ENCODE peak calls at places on chromosomes 6 and 20, in ten cellular contexts. One of them, this sample, is unnamed. For H3K4me1, the result is how much of the 10 kb centered on the place peaks cover.

GRCh38 chr6:10486215-10486614 is 34.9 kb upstream of the GCNT2 start:
- DNase-seq in astrocyte: no peak
- DNase-seq in left ventricle myocardium inferior: no peak
- DNase-seq in heart left ventricle: no peak
- DNase-seq in psoas muscle: no peak
- DNase-seq in cardiac muscle cell: no peak
- DNase-seq in stomach: no peak
- DNase-seq in sigmoid colon: no peak
- DNase-seq in CD8-positive, alpha-beta T cell: no peak
- DNase-seq in breast epithelium: no peak
- DNase-seq in this sample: no peak

GRCh38 chr20:62362991-62363919 is 3.9 kb downstream of the LAMA5 start:
- DNase-seq in heart left ventricle: peak
- DNase-seq in psoas muscle: peak
- DNase-seq in CD8-positive, alpha-beta T cell: no peak
- DNase-seq in cardiac muscle cell: no peak
- DNase-seq in astrocyte: no peak
- DNase-seq in left ventricle myocardium inferior: peak
- DNase-seq in breast epithelium: no peak
- DNase-seq in stomach: no peak
- DNase-seq in sigmoid colon: peak
- DNase-seq in this sample: peak

GRCh38 chr20:31907046-31907445 is 36.6 kb downstream of the TTLL9 start:
- DNase-seq in astrocyte: no peak
- DNase-seq in stomach: no peak
- DNase-seq in left ventricle myocardium inferior: no peak
- DNase-seq in heart left ventricle: no peak
- DNase-seq in CD8-positive, alpha-beta T cell: no peak
- DNase-seq in sigmoid colon: no peak
- DNase-seq in psoas muscle: no peak
- DNase-seq in breast epithelium: no peak
- DNase-seq in cardiac muscle cell: no peak
- DNase-seq in this sample: no peak

GRCh38 chr20:64156136-64156885 is 7.9 kb upstream of the MYT1 start:
- DNase-seq in left ventricle myocardium inferior: no peak
- DNase-seq in sigmoid colon: peak
- DNase-seq in cardiac muscle cell: no peak
- DNase-seq in CD8-positive, alpha-beta T cell: no peak
- DNase-seq in psoas muscle: no peak
- DNase-seq in astrocyte: no peak
- DNase-seq in breast epithelium: no peak
- DNase-seq in heart left ventricle: no peak
- DNase-seq in stomach: no peak
- DNase-seq in this sample: no peak

GRCh38 chr6:36200998-36201596 is 4.6 kb downstream of the BRPF3 start:
- DNase-seq in left ventricle myocardium inferior: no peak
- DNase-seq in psoas muscle: no peak
- DNase-seq in heart left ventricle: no peak
- DNase-seq in cardiac muscle cell: no peak
- DNase-seq in breast epithelium: no peak
- DNase-seq in astrocyte: no peak
- DNase-seq in CD8-positive, alpha-beta T cell: no peak
- DNase-seq in sigmoid colon: no peak
- DNase-seq in stomach: no peak
- DNase-seq in this sample: no peak

GRCh38 chr6:137357263-137357947 is 136.8 kb downstream of the OLIG3 start:
- DNase-seq in heart left ventricle: no peak
- DNase-seq in psoas muscle: no peak
- DNase-seq in CD8-positive, alpha-beta T cell: no peak
- DNase-seq in stomach: no peak
- DNase-seq in cardiac muscle cell: no peak
- DNase-seq in sigmoid colon: no peak
- DNase-seq in left ventricle myocardium inferior: no peak
- DNase-seq in breast epithelium: no peak
- DNase-seq in astrocyte: no peak
- DNase-seq in this sample: no peak

GRCh38 chr6:39801456-39802251 is 9.5 kb downstream of the DAAM2 start:
- DNase-seq in psoas muscle: no peak
- DNase-seq in stomach: no peak
- DNase-seq in cardiac muscle cell: peak
- DNase-seq in breast epithelium: no peak
- DNase-seq in CD8-positive, alpha-beta T cell: no peak
- DNase-seq in sigmoid colon: no peak
- DNase-seq in heart left ventricle: no peak
- DNase-seq in astrocyte: peak
- DNase-seq in left ventricle myocardium inferior: no peak
- DNase-seq in this sample: no peak

GRCh38 chr20:24789877-24790276 is 159.2 kb upstream of the CST7 start:
- DNase-seq in CD8-positive, alpha-beta T cell: no peak
- DNase-seq in breast epithelium: no peak
- DNase-seq in cardiac muscle cell: no peak
- DNase-seq in left ventricle myocardium inferior: no peak
- DNase-seq in psoas muscle: no peak
- DNase-seq in astrocyte: no peak
- DNase-seq in heart left ventricle: no peak
- DNase-seq in stomach: no peak
- DNase-seq in sigmoid colon: no peak
- DNase-seq in this sample: no peak

DNA sequence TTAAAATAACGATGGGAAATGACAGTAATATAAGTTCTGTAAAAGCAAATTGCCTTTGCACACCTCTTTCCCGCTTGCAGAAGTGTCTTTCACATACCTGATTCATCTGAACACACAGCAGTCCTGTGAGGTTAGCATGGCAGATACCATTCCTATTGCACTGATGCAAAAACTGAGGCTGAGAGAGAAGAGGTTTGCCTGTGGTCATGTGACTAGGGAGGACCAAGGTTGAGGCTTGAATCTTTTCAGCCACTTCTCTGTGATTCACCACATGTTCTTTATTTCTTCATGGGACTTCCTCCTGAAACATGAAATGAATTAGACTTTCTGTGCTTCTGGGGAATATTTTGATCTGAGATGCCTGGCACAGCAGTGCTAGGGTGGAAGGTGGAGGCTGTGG is 92.9 kb downstream of the VEGFA start:
- DNase-seq in heart left ventricle: no peak
- DNase-seq in left ventricle myocardium inferior: no peak
- DNase-seq in CD8-positive, alpha-beta T cell: no peak
- DNase-seq in psoas muscle: no peak
- DNase-seq in stomach: no peak
- DNase-seq in astrocyte: no peak
- DNase-seq in sigmoid colon: no peak
- DNase-seq in cardiac muscle cell: no peak
- DNase-seq in breast epithelium: no peak
- DNase-seq in this sample: no peak
- H3K4me1 ChIP-seq in heart left ventricle: under half
- H3K4me1 ChIP-seq in left ventricle myocardium inferior: under half
- H3K4me1 ChIP-seq in CD8-positive, alpha-beta T cell: under half
- H3K4me1 ChIP-seq in psoas muscle: under half
- H3K4me1 ChIP-seq in stomach: under half
- H3K4me1 ChIP-seq in astrocyte: under half
- H3K4me1 ChIP-seq in sigmoid colon: under half
- H3K4me1 ChIP-seq in cardiac muscle cell: under half
- H3K4me1 ChIP-seq in breast epithelium: under half
- H3K4me1 ChIP-seq in this sample: under half

GRCh38 chr20:35279040-35279439 is 1.1 kb upstream of the MMP24OS start:
- DNase-seq in stomach: peak
- DNase-seq in astrocyte: no peak
- DNase-seq in left ventricle myocardium inferior: no peak
- DNase-seq in heart left ventricle: no peak
- DNase-seq in cardiac muscle cell: no peak
- DNase-seq in CD8-positive, alpha-beta T cell: no peak
- DNase-seq in sigmoid colon: no peak
- DNase-seq in breast epithelium: no peak
- DNase-seq in psoas muscle: no peak
- DNase-seq in this sample: no peak

GRCh38 chr20:35277127-35277526 is 795 bp downstream of the MMP24OS start:
- DNase-seq in left ventricle myocardium inferior: no peak
- DNase-seq in sigmoid colon: no peak
- DNase-seq in CD8-positive, alpha-beta T cell: no peak
- DNase-seq in heart left ventricle: no peak
- DNase-seq in astrocyte: no peak
- DNase-seq in breast epithelium: no peak
- DNase-seq in psoas muscle: no peak
- DNase-seq in cardiac muscle cell: no peak
- DNase-seq in stomach: no peak
- DNase-seq in this sample: no peak

GRCh38 chr20:35279533-35280174 is 1.7 kb upstream of the MMP24OS start:
- DNase-seq in left ventricle myocardium inferior: no peak
- DNase-seq in breast epithelium: no peak
- DNase-seq in cardiac muscle cell: no peak
- DNase-seq in heart left ventricle: no peak
- DNase-seq in astrocyte: no peak
- DNase-seq in sigmoid colon: no peak
- DNase-seq in CD8-positive, alpha-beta T cell: no peak
- DNase-seq in psoas muscle: no peak
- DNase-seq in stomach: no peak
- DNase-seq in this sample: no peak

GRCh38 chr20:35276408-35276807 is 1.5 kb downstream of the MMP24OS start:
- DNase-seq in stomach: no peak
- DNase-seq in CD8-positive, alpha-beta T cell: no peak
- DNase-seq in astrocyte: no peak
- DNase-seq in cardiac muscle cell: no peak
- DNase-seq in psoas muscle: no peak
- DNase-seq in breast epithelium: no peak
- DNase-seq in heart left ventricle: no peak
- DNase-seq in sigmoid colon: no peak
- DNase-seq in left ventricle myocardium inferior: no peak
- DNase-seq in this sample: no peak

DNA sequence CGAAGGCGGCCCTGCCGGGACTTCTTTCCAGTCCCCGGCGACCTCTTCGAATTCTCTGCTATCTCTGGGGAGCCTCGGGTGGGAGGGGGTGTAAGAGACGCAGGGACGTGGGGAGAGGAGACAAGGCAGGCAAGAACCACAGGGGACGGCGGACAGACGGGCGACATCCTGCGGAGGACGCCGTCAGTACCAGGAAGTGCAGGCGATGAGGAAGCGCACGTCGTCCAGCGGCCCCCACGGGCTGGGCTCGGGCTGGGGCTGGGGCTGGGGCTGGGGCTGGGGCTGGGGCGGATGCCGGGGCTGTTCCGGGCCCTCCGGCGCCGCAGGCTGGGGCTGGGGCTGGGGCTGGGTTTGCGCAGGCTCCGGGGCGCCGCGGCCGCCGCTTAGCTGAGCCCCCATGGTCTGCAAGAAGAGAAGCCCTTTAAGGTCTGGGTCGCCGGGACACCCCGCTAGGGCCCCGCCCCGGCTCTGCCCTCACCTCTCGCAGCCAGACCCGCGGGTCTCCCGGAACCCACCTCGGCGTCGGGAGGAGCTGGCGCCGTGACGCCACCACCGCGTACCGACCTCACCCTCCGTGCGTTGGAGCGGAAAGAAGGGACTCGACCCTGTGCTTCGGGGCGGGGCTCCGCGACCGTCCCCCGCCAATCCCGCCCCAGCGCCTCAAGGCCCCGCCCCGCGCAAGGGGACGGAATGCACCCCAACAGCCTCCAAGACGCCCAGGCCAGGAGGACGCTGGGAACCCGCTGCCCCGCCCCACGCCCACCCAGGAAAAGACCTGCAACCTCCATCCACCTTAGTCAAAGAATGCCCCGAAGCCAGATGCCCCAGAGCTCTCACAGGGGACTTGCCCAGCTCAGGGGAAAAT is at the start of gene MMP24OS:
- DNase-seq in left ventricle myocardium inferior: peak
- DNase-seq in sigmoid colon: peak
- DNase-seq in heart left ventricle: peak
- DNase-seq in breast epithelium: peak
- DNase-seq in CD8-positive, alpha-beta T cell: peak
- DNase-seq in psoas muscle: peak
- DNase-seq in stomach: peak
- DNase-seq in astrocyte: peak
- DNase-seq in cardiac muscle cell: peak
- DNase-seq in this sample: peak
- TF ChIP-seq CTCF in left ventricle myocardium inferior: peak
- TF ChIP-seq CTCF in sigmoid colon: peak
- TF ChIP-seq CTCF in heart left ventricle: peak
- TF ChIP-seq CTCF in breast epithelium: peak
- TF ChIP-seq CTCF in CD8-positive, alpha-beta T cell: no peak
- TF ChIP-seq CTCF in psoas muscle: no peak
- TF ChIP-seq CTCF in stomach: no peak
- TF ChIP-seq CTCF in astrocyte: no peak
- TF ChIP-seq CTCF in cardiac muscle cell: no peak
- TF ChIP-seq CTCF in this sample: peak

GRCh38 chr6:158660331-158660730 is 10.5 kb downstream of the SYTL3 start:
- DNase-seq in cardiac muscle cell: peak
- DNase-seq in left ventricle myocardium inferior: no peak
- DNase-seq in astrocyte: no peak
- DNase-seq in sigmoid colon: peak
- DNase-seq in breast epithelium: no peak
- DNase-seq in psoas muscle: no peak
- DNase-seq in stomach: peak
- DNase-seq in heart left ventricle: no peak
- DNase-seq in CD8-positive, alpha-beta T cell: peak
- DNase-seq in this sample: no peak

GRCh38 chr6:158662607-158663464 is 13.0 kb downstream of the SYTL3 start:
- DNase-seq in left ventricle myocardium inferior: no peak
- DNase-seq in breast epithelium: no peak
- DNase-seq in cardiac muscle cell: peak
- DNase-seq in stomach: no peak
- DNase-seq in sigmoid colon: peak
- DNase-seq in CD8-positive, alpha-beta T cell: no peak
- DNase-seq in heart left ventricle: no peak
- DNase-seq in psoas muscle: peak
- DNase-seq in astrocyte: peak
- DNase-seq in this sample: no peak

GRCh38 chr6:158663465-158664167 is 13.8 kb downstream of the SYTL3 start:
- DNase-seq in breast epithelium: no peak
- DNase-seq in astrocyte: no peak
- DNase-seq in psoas muscle: no peak
- DNase-seq in cardiac muscle cell: no peak
- DNase-seq in sigmoid colon: no peak
- DNase-seq in stomach: peak
- DNase-seq in left ventricle myocardium inferior: no peak
- DNase-seq in CD8-positive, alpha-beta T cell: no peak
- DNase-seq in heart left ventricle: no peak
- DNase-seq in this sample: no peak

GRCh38 chr6:158665332-158665731 is 15.5 kb downstream of the SYTL3 start:
- DNase-seq in sigmoid colon: no peak
- DNase-seq in cardiac muscle cell: no peak
- DNase-seq in breast epithelium: no peak
- DNase-seq in CD8-positive, alpha-beta T cell: no peak
- DNase-seq in psoas muscle: no peak
- DNase-seq in astrocyte: no peak
- DNase-seq in stomach: no peak
- DNase-seq in heart left ventricle: no peak
- DNase-seq in left ventricle myocardium inferior: no peak
- DNase-seq in this sample: no peak

DNA sequence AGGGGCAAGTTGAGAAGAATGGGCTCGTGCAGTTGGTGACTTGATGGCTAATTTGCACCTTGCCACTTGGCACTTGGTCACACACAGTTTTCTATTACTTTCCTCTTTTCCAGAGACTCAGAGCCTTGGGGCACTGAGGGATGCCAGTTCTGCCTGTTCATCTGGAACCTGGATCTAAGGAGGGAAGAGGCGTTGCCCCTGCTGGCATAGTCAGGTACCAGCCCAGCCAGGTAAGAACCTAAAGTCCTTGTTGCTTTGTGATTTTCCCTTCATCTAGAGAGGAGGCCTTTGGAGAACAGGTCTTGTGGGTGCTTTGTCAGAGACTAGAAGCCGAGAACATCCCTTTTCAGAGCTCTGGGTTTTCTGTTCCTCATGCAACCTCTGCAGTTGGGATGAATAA is 11.3 kb downstream of the SYTL3 start:
- DNase-seq in stomach: no peak
- DNase-seq in sigmoid colon: peak
- DNase-seq in cardiac muscle cell: no peak
- DNase-seq in psoas muscle: no peak
- DNase-seq in astrocyte: no peak
- DNase-seq in left ventricle myocardium inferior: no peak
- DNase-seq in heart left ventricle: no peak
- DNase-seq in CD8-positive, alpha-beta T cell: no peak
- DNase-seq in breast epithelium: no peak
- DNase-seq in this sample: no peak
- H3K27ac ChIP-seq in stomach: no peak
- H3K27ac ChIP-seq in sigmoid colon: no peak
- H3K27ac ChIP-seq in cardiac muscle cell: no peak
- H3K27ac ChIP-seq in psoas muscle: no peak
- H3K27ac ChIP-seq in astrocyte: no peak
- H3K27ac ChIP-seq in left ventricle myocardium inferior: no peak
- H3K27ac ChIP-seq in heart left ventricle: no peak
- H3K27ac ChIP-seq in CD8-positive, alpha-beta T cell: no peak
- H3K27ac ChIP-seq in breast epithelium: no peak
- H3K27ac ChIP-seq in this sample: no peak

GRCh38 chr6:166204852-166205650 is 37.4 kb upstream of the TBXT start:
- DNase-seq in cardiac muscle cell: no peak
- DNase-seq in stomach: no peak
- DNase-seq in psoas muscle: no peak
- DNase-seq in astrocyte: no peak
- DNase-seq in left ventricle myocardium inferior: no peak
- DNase-seq in breast epithelium: no peak
- DNase-seq in heart left ventricle: no peak
- DNase-seq in sigmoid colon: no peak
- DNase-seq in CD8-positive, alpha-beta T cell: no peak
- DNase-seq in this sample: no peak
- H3K4me1 ChIP-seq in cardiac muscle cell: under half
- H3K4me1 ChIP-seq in stomach: under half
- H3K4me1 ChIP-seq in psoas muscle: under half
- H3K4me1 ChIP-seq in astrocyte: under half
- H3K4me1 ChIP-seq in left ventricle myocardium inferior: under half
- H3K4me1 ChIP-seq in breast epithelium: under half
- H3K4me1 ChIP-seq in heart left ventricle: under half
- H3K4me1 ChIP-seq in sigmoid colon: under half
- H3K4me1 ChIP-seq in CD8-positive, alpha-beta T cell: under half
- H3K4me1 ChIP-seq in this sample: under half

This sample was measured in tibial artery.